ENCODE peak calls at places on chromosomes 2 and 18, in ten cellular contexts. A is fibroblast of the conjunctiva; S is NCI-H2081; P is CD4-positive, alpha-beta T cell; Q is astrocyte of the spinal cord; J is GM04504; V is NCI-H187; Z is stimulated activated CD4-positive, alpha-beta T cell treated with anti-CD3 and anti-CD28 coated beads, Interleukin-1b, Interleukin-23, amount 100 ng/mL, for 48 hours; C is T-helper 2 cell; F is T1000. E is an unnamed sample.

GRCh38 chr18:58211510-58211909 is 167.5 kb downstream of the NEDD4L start:
- DNase-seq in J (no peak), A (no peak), Q (no peak), F (no peak), P (no peak), S (no peak), Z (no peak), C (no peak), V (no peak), E (no peak)

GRCh38 chr2:196266855-196267254 is 95.5 kb upstream of the STK17B start:
- DNase-seq in C (no peak), A (no peak), F (no peak), P (no peak), J (no peak), V (no peak), S (no peak), Q (no peak), Z (no peak), E (no peak)

GRCh38 chr2:109129356-109129920 is 433 bp downstream of the SH3RF3 start:
- DNase-seq in V (no peak), Z (peak; percentile 23), Q (peak; percentile 34), F (no peak), P (no peak), J (no peak), S (peak; percentile 29), C (no peak), A (no peak), E (no peak)

GRCh38 chr2:137928547-137929503 is 35.4 kb upstream of the HNMT start:
- DNase-seq in J (no peak), Z (no peak), S (no peak), A (peak; percentile 6), Q (peak; percentile 48), P (no peak), C (no peak), F (no peak), V (no peak), E (no peak)

GRCh38 chr2:21836766-21837543 is 713.2 kb downstream of the TDRD15 start:
- DNase-seq in J (no peak), Z (no peak), C (no peak), S (no peak), F (no peak), Q (peak; percentile 35), A (peak; percentile 17), V (no peak), P (no peak), E (no peak)

GRCh38 chr18:5284808-5285207 is 10.7 kb downstream of the ZBTB14 start:
- DNase-seq in S (no peak), J (no peak), A (no peak), Z (no peak), Q (no peak), V (no peak), P (no peak), C (no peak), F (no peak), E (no peak)

GRCh38 chr18:23871410-23871809 is 143.1 kb upstream of the TTC39C start:
- DNase-seq in F (peak; percentile 28), Z (peak; percentile 38), J (no peak), S (peak; percentile 34), Q (no peak), P (peak; percentile 64), V (peak; percentile 14), C (no peak), A (no peak), E (peak; percentile 71)

GRCh38 chr2:231411871-231412615 is 16.5 kb downstream of the B3GNT7 start:
- DNase-seq in Z (peak; percentile 76), Q (peak; percentile 76), V (peak; percentile 25), C (peak; percentile 35), A (peak; percentile 62), P (peak; percentile 17), S (peak; percentile 53), J (peak; percentile 60), F (peak; percentile 83), E (peak; percentile 70)

GRCh38 chr2:151007365-151007764 is 254.3 kb downstream of the RBM43 start:
- DNase-seq in V (peak; percentile 80), P (no peak), Q (peak; percentile 27), C (no peak), A (no peak), J (no peak), Z (no peak), S (no peak), F (no peak), E (no peak)

GRCh38 chr2:215410932-215411285 is 25.0 kb downstream of the FN1 start:
- DNase-seq in C (no peak), A (peak; percentile 94), P (no peak), J (peak; percentile 83), F (no peak), Z (no peak), V (no peak), S (no peak), Q (peak; percentile 96), E (no peak)

GRCh38 chr2:215961981-215962380 is 51.4 kb downstream of the MREG start:
- DNase-seq in S (no peak), J (no peak), C (no peak), Z (no peak), P (no peak), Q (peak; percentile 72), V (no peak), F (no peak), A (no peak), E (no peak)

GRCh38 chr18:35143615-35144596 is 96.9 kb upstream of the ZNF397 start:
- DNase-seq in C (no peak), Z (peak; percentile 17), V (peak; percentile 83), P (no peak), J (peak; percentile 19), Q (peak; percentile 61), A (peak; percentile 29), F (no peak), S (peak; percentile 80), E (peak; percentile 19)

GRCh38 chr2:222806606-222807036 is 54.2 kb upstream of the ACSL3 start:
- DNase-seq in J (no peak), F (no peak), C (no peak), S (no peak), A (no peak), Z (no peak), Q (no peak), V (no peak), P (no peak), E (no peak)

GRCh38 chr2:96409543-96410184 is 74.1 kb downstream of the NCAPH start:
- DNase-seq in C (no peak), S (peak; percentile 42), Q (peak; percentile 45), V (no peak), Z (no peak), F (no peak), J (no peak), A (no peak), P (no peak), E (no peak)

GRCh38 chr2:96342085-96342484 is 6.5 kb downstream of the NCAPH start:
- DNase-seq in S (no peak), V (no peak), J (peak; percentile 19), A (peak; percentile 31), F (peak; percentile 32), P (peak; percentile 32), C (peak; percentile 40), Z (peak; percentile 43), Q (peak; percentile 82), E (peak; percentile 49)

GRCh38 chr18:75477913-75478312 is 50.4 kb upstream of the SMIM21 start:
- DNase-seq in Q (peak; percentile 47), S (no peak), V (no peak), A (no peak), J (no peak), Z (no peak), P (no peak), F (no peak), C (no peak), E (no peak)

GRCh38 chr18:3857544-3857943 is 407.6 kb downstream of the TGIF1 start:
- DNase-seq in P (no peak), V (no peak), A (no peak), F (no peak), C (no peak), Z (no peak), Q (no peak), J (peak; percentile 15), S (no peak), E (no peak)

GRCh38 chr2:98895901-98896300 is 40.1 kb downstream of the CRACDL start:
- DNase-seq in J (no peak), S (no peak), Z (no peak), C (no peak), F (no peak), A (no peak), V (no peak), P (no peak), Q (no peak), E (no peak)

GRCh38 chr2:145547620-145548019 is 1027.7 kb upstream of the ZEB2 start:
- DNase-seq in Q (no peak), F (no peak), C (no peak), P (no peak), V (no peak), A (no peak), S (no peak), J (no peak), Z (no peak), E (no peak)

GRCh38 chr2:85913854-85914524 is 25.2 kb upstream of the ST3GAL5 start:
- DNase-seq in Q (peak; percentile 32), J (no peak), S (no peak), C (no peak), V (no peak), F (no peak), A (peak; percentile 80), P (no peak), Z (no peak), E (no peak)

GRCh38 chr2:39934851-39935250 is 155.8 kb upstream of the THUMPD2 start:
- DNase-seq in J (no peak), P (no peak), S (no peak), F (no peak), C (no peak), V (no peak), A (no peak), Z (no peak), Q (no peak), E (no peak)

GRCh38 chr2:47867205-47867604 is 39.1 kb downstream of the FBXO11 start:
- DNase-seq in V (no peak), F (no peak), C (no peak), S (no peak), A (peak; percentile 27), P (no peak), Q (peak; percentile 80), Z (no peak), J (peak; percentile 69), E (no peak)

GRCh38 chr18:48799724-48800315 is 150.9 kb downstream of the SMAD7 start:
- DNase-seq in Q (no peak), F (no peak), V (no peak), S (no peak), Z (no peak), C (no peak), J (no peak), A (no peak), P (no peak), E (peak; percentile 23)

GRCh38 chr2:228140934-228141528 is 40.5 kb downstream of the SPHKAP start:
- DNase-seq in J (no peak), Q (no peak), F (no peak), C (no peak), S (no peak), P (no peak), Z (no peak), V (no peak), A (no peak), E (no peak)

GRCh38 chr2:109644571-109645275 is 30.6 kb downstream of the SOWAHC start:
- DNase-seq in J (no peak), Z (no peak), C (no peak), V (no peak), F (no peak), P (no peak), A (no peak), S (peak; percentile 30), Q (no peak), E (no peak)

GRCh38 chr18:72504866-72505265 is 39.3 kb downstream of the CBLN2 start:
- DNase-seq in F (no peak), Q (no peak), J (no peak), S (no peak), P (no peak), C (no peak), A (no peak), Z (no peak), V (no peak), E (no peak)

GRCh38 chr18:36533446-36534153 is 236.1 kb downstream of the FHOD3 start:
- DNase-seq in C (no peak), Q (no peak), F (no peak), J (no peak), S (no peak), P (no peak), Z (no peak), V (no peak), A (no peak), E (no peak)

GRCh38 chr2:174836345-174836999 is 72.2 kb upstream of the CHRNA1 start:
- DNase-seq in A (peak; percentile 95), J (peak; percentile 90), C (no peak), Q (peak; percentile 95), V (no peak), F (peak; percentile 31), Z (no peak), S (no peak), P (no peak), E (no peak)